ENCODE peak calls at places on chromosomes 3 and 15, in six cellular contexts. One of them, this sample, is unnamed.

GRCh38 chr3:111796566-111796965 is 62.5 kb upstream of the PHLDB2 start:
- DNase-seq in HCT116: no peak
- DNase-seq in upper lobe of left lung: no peak
- DNase-seq in adrenal gland: no peak
- DNase-seq in ovary: no peak
- DNase-seq in heart left ventricle: no peak
- DNase-seq in this sample: no peak

GRCh38 chr15:58148633-58149032 is 10.5 kb downstream of the AQP9 start:
- DNase-seq in HCT116: no peak
- DNase-seq in upper lobe of left lung: no peak
- DNase-seq in adrenal gland: no peak
- DNase-seq in ovary: no peak
- DNase-seq in heart left ventricle: no peak
- DNase-seq in this sample: no peak

GRCh38 chr3:74787008-74787407 is 172.5 kb upstream of the CNTN3 start:
- DNase-seq in HCT116: no peak
- DNase-seq in upper lobe of left lung: no peak
- DNase-seq in adrenal gland: no peak
- DNase-seq in ovary: no peak
- DNase-seq in heart left ventricle: no peak
- DNase-seq in this sample: no peak

GRCh38 chr3:47495111-47495510 is 18.4 kb downstream of the ELP6 start:
- DNase-seq in HCT116: no peak
- DNase-seq in upper lobe of left lung: no peak
- DNase-seq in adrenal gland: no peak
- DNase-seq in ovary: no peak
- DNase-seq in heart left ventricle: no peak
- DNase-seq in this sample: no peak

GRCh38 chr3:183980408-183980807 is 37.3 kb downstream of the ABCC5 start:
- DNase-seq in HCT116: no peak
- DNase-seq in upper lobe of left lung: no peak
- DNase-seq in adrenal gland: peak
- DNase-seq in ovary: no peak
- DNase-seq in heart left ventricle: no peak
- DNase-seq in this sample: no peak

GRCh38 chr15:56292546-56293316 is 49.1 kb upstream of the RFX7 start:
- DNase-seq in HCT116: no peak
- DNase-seq in upper lobe of left lung: no peak
- DNase-seq in adrenal gland: no peak
- DNase-seq in ovary: no peak
- DNase-seq in heart left ventricle: no peak
- DNase-seq in this sample: no peak

GRCh38 chr3:120552184-120553020 is 43.7 kb upstream of the NDUFB4 start:
- DNase-seq in HCT116: no peak
- DNase-seq in upper lobe of left lung: no peak
- DNase-seq in adrenal gland: no peak
- DNase-seq in ovary: no peak
- DNase-seq in heart left ventricle: peak
- DNase-seq in this sample: no peak

GRCh38 chr3:65914032-65914739 is 124.5 kb downstream of the MAGI1 start:
- DNase-seq in HCT116: no peak
- DNase-seq in upper lobe of left lung: no peak
- DNase-seq in adrenal gland: no peak
- DNase-seq in ovary: no peak
- DNase-seq in heart left ventricle: no peak
- DNase-seq in this sample: no peak

GRCh38 chr3:153602801-153603200 is 440.8 kb downstream of the RAP2B start:
- DNase-seq in HCT116: no peak
- DNase-seq in upper lobe of left lung: no peak
- DNase-seq in adrenal gland: no peak
- DNase-seq in ovary: no peak
- DNase-seq in heart left ventricle: no peak
- DNase-seq in this sample: no peak

GRCh38 chr3:13543251-13543650 is 5.7 kb upstream of the FBLN2 start:
- DNase-seq in HCT116: no peak
- DNase-seq in upper lobe of left lung: peak
- DNase-seq in adrenal gland: no peak
- DNase-seq in ovary: no peak
- DNase-seq in heart left ventricle: peak
- DNase-seq in this sample: peak

GRCh38 chr3:105377716-105378115 is 11.0 kb downstream of the ALCAM start:
- DNase-seq in HCT116: no peak
- DNase-seq in upper lobe of left lung: no peak
- DNase-seq in adrenal gland: no peak
- DNase-seq in ovary: no peak
- DNase-seq in heart left ventricle: no peak
- DNase-seq in this sample: no peak

GRCh38 chr3:128369881-128370642 is 96.6 kb downstream of the DNAJB8 start:
- DNase-seq in HCT116: no peak
- DNase-seq in upper lobe of left lung: no peak
- DNase-seq in adrenal gland: no peak
- DNase-seq in ovary: no peak
- DNase-seq in heart left ventricle: no peak
- DNase-seq in this sample: no peak

DNA sequence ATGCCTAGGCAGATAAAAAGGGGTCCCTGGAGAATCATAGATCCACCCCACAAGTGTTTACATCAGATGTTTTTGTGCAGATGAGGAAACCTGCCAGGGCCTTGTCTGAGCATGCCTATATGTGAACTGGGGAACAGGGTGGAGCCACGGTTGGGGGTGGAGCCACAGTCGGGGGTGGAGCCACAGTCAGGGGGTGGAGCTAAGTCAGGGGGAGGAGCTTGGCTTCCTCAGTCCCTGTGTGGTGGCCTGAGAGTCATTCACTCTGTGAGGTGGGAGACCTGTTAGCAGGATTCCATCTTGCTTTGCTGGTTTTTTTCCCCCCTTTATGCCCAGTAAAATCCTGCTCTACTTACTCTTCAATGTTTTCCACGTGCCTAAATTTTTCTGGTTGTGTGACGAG is 57.8 kb upstream of the TGFBR2 start:
- DNase-seq in HCT116: no peak
- DNase-seq in upper lobe of left lung: no peak
- DNase-seq in adrenal gland: no peak
- DNase-seq in ovary: no peak
- DNase-seq in heart left ventricle: no peak
- DNase-seq in this sample: no peak
- TF ChIP-seq POLR2A in HCT116: no peak
- TF ChIP-seq POLR2A in upper lobe of left lung: no peak
- TF ChIP-seq POLR2A in adrenal gland: no peak
- TF ChIP-seq POLR2A in ovary: no peak
- TF ChIP-seq POLR2A in heart left ventricle: no peak
- TF ChIP-seq POLR2A in this sample: no peak

GRCh38 chr3:194006102-194006501 is 129.8 kb upstream of the HES1 start:
- DNase-seq in HCT116: no peak
- DNase-seq in upper lobe of left lung: no peak
- DNase-seq in adrenal gland: no peak
- DNase-seq in ovary: no peak
- DNase-seq in heart left ventricle: no peak
- DNase-seq in this sample: no peak
- TF ChIP-seq CTCF in HCT116: peak
- TF ChIP-seq CTCF in upper lobe of left lung: no peak
- TF ChIP-seq CTCF in adrenal gland: no peak
- TF ChIP-seq CTCF in ovary: no peak
- TF ChIP-seq CTCF in heart left ventricle: no peak
- TF ChIP-seq CTCF in this sample: no peak

GRCh38 chr15:65355173-65355982 is 22.4 kb downstream of the IGDCC3 start:
- DNase-seq in HCT116: no peak
- DNase-seq in upper lobe of left lung: no peak
- DNase-seq in adrenal gland: no peak
- DNase-seq in ovary: no peak
- DNase-seq in heart left ventricle: no peak
- DNase-seq in this sample: no peak

GRCh38 chr15:65354835-65355172 is 23.0 kb downstream of the IGDCC3 start:
- DNase-seq in HCT116: no peak
- DNase-seq in upper lobe of left lung: no peak
- DNase-seq in adrenal gland: no peak
- DNase-seq in ovary: no peak
- DNase-seq in heart left ventricle: no peak
- DNase-seq in this sample: no peak

GRCh38 chr15:65361708-65362459 is 15.9 kb downstream of the IGDCC3 start:
- DNase-seq in HCT116: no peak
- DNase-seq in upper lobe of left lung: no peak
- DNase-seq in adrenal gland: no peak
- DNase-seq in ovary: no peak
- DNase-seq in heart left ventricle: no peak
- DNase-seq in this sample: no peak

DNA sequence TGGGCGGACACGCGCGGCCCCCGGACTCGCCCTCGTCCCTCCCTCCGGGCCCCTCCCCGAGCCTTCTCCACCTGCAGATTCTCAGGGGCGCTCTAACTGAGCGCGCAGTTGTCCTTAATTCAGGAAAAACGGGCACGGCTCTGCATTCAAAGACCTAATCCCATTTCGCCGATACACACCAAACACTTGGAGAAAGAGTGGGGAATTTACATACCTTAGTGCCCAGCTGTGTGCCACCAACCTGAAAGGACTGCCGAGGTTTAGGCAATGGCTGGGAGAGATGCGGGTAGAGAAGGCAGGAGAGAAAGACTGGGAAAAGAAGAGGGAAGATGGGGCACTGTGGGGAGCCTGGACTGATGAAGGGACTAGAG is 21.8 kb downstream of the IGDCC3 start:
- DNase-seq in HCT116: no peak
- DNase-seq in upper lobe of left lung: no peak
- DNase-seq in adrenal gland: no peak
- DNase-seq in ovary: no peak
- DNase-seq in heart left ventricle: no peak
- DNase-seq in this sample: no peak
- H3K4me3 ChIP-seq in HCT116: no peak
- H3K4me3 ChIP-seq in upper lobe of left lung: peak
- H3K4me3 ChIP-seq in adrenal gland: no peak
- H3K4me3 ChIP-seq in ovary: peak
- H3K4me3 ChIP-seq in heart left ventricle: peak
- H3K4me3 ChIP-seq in this sample: no peak

DNA sequence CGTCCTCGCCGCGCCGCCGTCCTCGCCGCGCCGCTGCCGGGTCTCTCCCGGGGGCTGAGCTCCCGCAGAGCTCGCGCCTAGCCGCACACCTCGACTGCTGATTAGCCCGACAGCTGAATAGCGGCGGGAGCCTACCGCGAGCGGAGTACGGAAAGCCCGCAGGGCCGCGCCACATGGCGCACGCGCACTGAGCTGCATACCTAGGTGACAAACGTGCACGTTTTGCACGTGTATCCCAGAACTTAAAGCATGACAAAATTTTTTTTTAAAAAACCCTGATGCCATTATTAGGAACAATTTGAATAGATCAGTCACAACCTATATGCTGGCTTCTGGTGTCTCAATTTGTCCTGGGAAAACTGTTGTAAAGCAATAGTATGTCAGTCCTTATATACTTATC is at the start of gene GOLGA8A:
- DNase-seq in HCT116: peak
- DNase-seq in upper lobe of left lung: peak
- DNase-seq in adrenal gland: peak
- DNase-seq in ovary: peak
- DNase-seq in heart left ventricle: peak
- DNase-seq in this sample: peak
- TF ChIP-seq POLR2A in HCT116: no peak
- TF ChIP-seq POLR2A in upper lobe of left lung: peak
- TF ChIP-seq POLR2A in adrenal gland: no peak
- TF ChIP-seq POLR2A in ovary: no peak
- TF ChIP-seq POLR2A in heart left ventricle: no peak
- TF ChIP-seq POLR2A in this sample: no peak

GRCh38 chr3:157922614-157923013 is 183.6 kb downstream of the SHOX2 start:
- DNase-seq in HCT116: no peak
- DNase-seq in upper lobe of left lung: no peak
- DNase-seq in adrenal gland: no peak
- DNase-seq in ovary: no peak
- DNase-seq in heart left ventricle: no peak
- DNase-seq in this sample: no peak
- TF ChIP-seq CTCF in HCT116: no peak
- TF ChIP-seq CTCF in upper lobe of left lung: no peak
- TF ChIP-seq CTCF in adrenal gland: no peak
- TF ChIP-seq CTCF in ovary: no peak
- TF ChIP-seq CTCF in heart left ventricle: no peak
- TF ChIP-seq CTCF in this sample: no peak

GRCh38 chr3:170868577-170869239 is 1.3 kb downstream of the RPL22L1 start:
- DNase-seq in HCT116: no peak
- DNase-seq in upper lobe of left lung: no peak
- DNase-seq in adrenal gland: no peak
- DNase-seq in ovary: peak
- DNase-seq in heart left ventricle: no peak
- DNase-seq in this sample: no peak

GRCh38 chr3:170865209-170866094 is 4.5 kb downstream of the RPL22L1 start:
- DNase-seq in HCT116: no peak
- DNase-seq in upper lobe of left lung: no peak
- DNase-seq in adrenal gland: no peak
- DNase-seq in ovary: no peak
- DNase-seq in heart left ventricle: no peak
- DNase-seq in this sample: no peak

GRCh38 chr3:170867552-170867951 is 2.4 kb downstream of the RPL22L1 start:
- DNase-seq in HCT116: no peak
- DNase-seq in upper lobe of left lung: no peak
- DNase-seq in adrenal gland: no peak
- DNase-seq in ovary: no peak
- DNase-seq in heart left ventricle: no peak
- DNase-seq in this sample: no peak

GRCh38 chr3:170866499-170866898 is 3.5 kb downstream of the RPL22L1 start:
- DNase-seq in HCT116: no peak
- DNase-seq in upper lobe of left lung: no peak
- DNase-seq in adrenal gland: no peak
- DNase-seq in ovary: no peak
- DNase-seq in heart left ventricle: no peak
- DNase-seq in this sample: no peak

GRCh38 chr3:170867143-170867542 is 2.9 kb downstream of the RPL22L1 start:
- DNase-seq in HCT116: no peak
- DNase-seq in upper lobe of left lung: no peak
- DNase-seq in adrenal gland: no peak
- DNase-seq in ovary: no peak
- DNase-seq in heart left ventricle: no peak
- DNase-seq in this sample: no peak
- H3K4me3 ChIP-seq in HCT116: no peak
- H3K4me3 ChIP-seq in upper lobe of left lung: peak
- H3K4me3 ChIP-seq in adrenal gland: no peak
- H3K4me3 ChIP-seq in ovary: no peak
- H3K4me3 ChIP-seq in heart left ventricle: no peak
- H3K4me3 ChIP-seq in this sample: no peak